ENCODE peak calls at places on chromosomes 13 and 19, in five cellular contexts. T, N, D, Q and R are unnamed samples.

GRCh38 chr13:99398916-99399622 is 91.9 kb upstream of the GPR183 start:
- DNase-seq in T (no peak), Q (no peak), N (no peak), D (no peak), R (no peak)

GRCh38 chr19:38850231-38850975 is 617 bp upstream of the HNRNPL start:
- DNase-seq in Q (peak; percentile 98), N (peak; percentile 97), T (peak; percentile 99), D (peak; percentile 98), R (peak; percentile 100)

GRCh38 chr13:32829269-32829668 is 187.0 kb upstream of the KL start:
- DNase-seq in T (no peak), N (no peak), D (no peak), Q (no peak), R (no peak)

GRCh38 chr19:1040476-1041271 is 767 bp downstream of the ABCA7 start:
- DNase-seq in N (peak; percentile 95), D (peak; percentile 86), T (peak; percentile 92), Q (peak; percentile 92), R (peak; percentile 95)

GRCh38 chr13:95447766-95448165 is 104.8 kb upstream of the CLDN10 start:
- DNase-seq in D (no peak), N (peak; percentile 49), Q (no peak), T (no peak), R (no peak)

GRCh38 chr19:37972803-37973202 is 65.8 kb downstream of the SIPA1L3 start:
- DNase-seq in D (no peak), Q (no peak), T (no peak), N (no peak), R (no peak)

GRCh38 chr19:18294467-18294864 is 13.0 kb upstream of the JUND start:
- DNase-seq in Q (no peak), D (peak; percentile 84), T (no peak), N (peak; percentile 83), R (no peak)

GRCh38 chr13:90315061-90315460 is 1032.4 kb upstream of the MIR17HG start:
- DNase-seq in Q (no peak), N (no peak), D (no peak), T (no peak), R (no peak)

DNA sequence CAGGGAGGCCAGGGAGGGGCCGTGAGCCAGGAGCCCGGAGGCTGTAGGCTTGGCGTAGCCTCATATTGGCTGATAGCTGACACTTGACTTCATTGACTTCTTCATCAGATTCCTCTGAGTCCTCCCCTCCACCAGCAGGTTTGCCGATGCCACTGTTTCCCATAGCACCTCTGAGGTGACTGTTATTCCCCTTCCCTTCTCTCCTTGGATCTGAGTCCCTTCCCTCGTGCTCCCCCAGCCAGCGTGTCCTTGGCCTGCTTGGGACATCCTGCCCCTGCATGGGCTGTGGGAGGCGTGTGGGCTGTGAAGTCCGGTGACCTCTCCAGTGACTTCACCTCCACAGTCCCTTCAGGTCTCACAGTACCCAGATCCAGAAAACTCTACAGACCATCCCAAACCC is 8.8 kb downstream of the PPP1R37 start:
- DNase-seq in N (no peak), Q (no peak), D (no peak), T (no peak), R (no peak)
- H3K4me1 ChIP-seq in N (peaks cover 16% of the 10 kb centered on the region), Q (peaks cover 67% of the 10 kb centered on the region), D (peaks cover 51% of the 10 kb centered on the region), T (peaks cover 83% of the 10 kb centered on the region), R (peaks cover 25% of the 10 kb centered on the region)

DNA sequence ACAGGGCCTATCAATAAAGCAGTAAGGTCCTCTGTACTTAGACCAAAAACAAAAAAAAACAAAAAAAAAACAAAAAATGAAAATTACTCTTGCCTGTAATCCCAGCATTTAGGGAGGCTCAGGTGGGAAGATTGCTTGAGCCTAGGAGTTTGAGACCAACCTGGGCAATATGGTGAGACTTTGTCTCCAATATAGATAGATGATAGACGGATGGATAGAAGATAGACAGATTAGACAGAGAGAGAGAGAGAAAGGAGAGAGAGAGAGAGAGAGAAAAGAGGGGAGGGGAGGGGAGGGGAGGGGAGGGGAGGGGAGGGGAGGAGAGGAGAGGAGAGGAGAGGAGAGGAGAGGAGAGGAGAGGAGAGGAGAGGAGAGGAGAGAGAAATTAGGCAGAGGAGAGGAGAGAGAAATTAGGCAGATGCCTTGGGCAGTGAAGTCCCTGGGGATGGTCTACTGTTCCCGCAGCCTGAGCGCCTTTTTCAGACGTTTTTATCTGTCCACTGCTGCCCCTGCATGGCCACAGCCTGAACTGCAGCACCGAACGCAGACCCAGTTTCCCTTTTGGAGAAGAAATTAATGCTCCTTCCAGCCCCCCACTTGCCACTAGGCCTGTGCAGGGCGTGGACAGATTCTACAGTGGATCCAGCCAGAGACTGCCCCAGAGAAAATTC is 9.8 kb upstream of the ZNF627 start:
- DNase-seq in T (peak; percentile 74), N (peak; percentile 89), D (peak; percentile 63), Q (peak; percentile 74), R (peak; percentile 90)
- H3K4me3 ChIP-seq in T (no peak overlapping the region), N (no peak overlapping the region), D (no peak overlapping the region), Q (no peak overlapping the region), R (no peak overlapping the region)

GRCh38 chr19:3954107-3954506 is 16.8 kb downstream of the DAPK3 start:
- DNase-seq in Q (no peak), N (no peak), D (no peak), T (peak; percentile 54), R (no peak)

GRCh38 chr19:3949997-3950859 is 17.4 kb downstream of the NMRK2 start:
- DNase-seq in T (no peak), Q (no peak), D (no peak), N (no peak), R (peak; percentile 65)

GRCh38 chr19:3949294-3949693 is 16.4 kb downstream of the NMRK2 start:
- DNase-seq in N (no peak), Q (no peak), T (no peak), D (no peak), R (no peak)

GRCh38 chr19:3955688-3956087 is 15.2 kb downstream of the DAPK3 start:
- DNase-seq in Q (no peak), D (no peak), N (no peak), T (no peak), R (no peak)

GRCh38 chr19:3950871-3951861 is 18.3 kb downstream of the NMRK2 start:
- DNase-seq in N (peak; percentile 67), Q (peak; percentile 64), T (peak; percentile 75), D (no peak), R (peak; percentile 61)
- H3K27ac ChIP-seq in N (peak overlapping the region; percentile 13), Q (peak overlapping the region; percentile 93), T (peak overlapping the region; percentile 95), D (no peak overlapping the region), R (peak overlapping the region; percentile 89)

GRCh38 chr19:55939206-55939605 is 7.1 kb upstream of the NLRP13 start:
- DNase-seq in Q (no peak), T (no peak), N (no peak), D (no peak), R (no peak)
- H3K4me1 ChIP-seq in Q (no peaks in the 10 kb centered on the region), T (no peaks in the 10 kb centered on the region), N (no peaks in the 10 kb centered on the region), D (no peaks in the 10 kb centered on the region), R (no peaks in the 10 kb centered on the region)

DNA sequence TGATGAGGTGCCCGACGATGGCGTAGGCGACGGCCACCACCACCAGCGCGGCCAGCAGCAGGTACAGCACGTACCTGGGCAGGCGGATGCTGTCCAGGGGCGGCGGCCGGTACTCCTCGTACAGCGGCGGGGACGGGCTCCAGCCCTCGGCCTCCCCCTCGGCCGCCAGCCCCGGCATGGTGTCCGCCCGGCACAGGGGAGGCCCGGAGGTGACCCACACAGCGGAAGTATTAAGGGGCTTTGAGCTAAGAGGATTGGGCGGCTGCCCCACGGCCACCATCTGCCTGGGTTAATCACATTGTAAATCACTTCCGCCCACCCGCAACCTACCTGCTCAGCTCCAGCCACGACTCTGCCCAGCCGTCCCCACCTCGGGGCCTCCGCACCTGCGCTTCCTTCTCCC is at the start of gene SMIM44:
- DNase-seq in N (peak; percentile 74), D (no peak), T (no peak), Q (no peak), R (no peak)
- H3K4me3 ChIP-seq in N (no peak within 1 kb of the TSS), D (no peak within 1 kb of the TSS), T (no peak within 1 kb of the TSS), Q (no peak within 1 kb of the TSS), R (no peak within 1 kb of the TSS)

DNA sequence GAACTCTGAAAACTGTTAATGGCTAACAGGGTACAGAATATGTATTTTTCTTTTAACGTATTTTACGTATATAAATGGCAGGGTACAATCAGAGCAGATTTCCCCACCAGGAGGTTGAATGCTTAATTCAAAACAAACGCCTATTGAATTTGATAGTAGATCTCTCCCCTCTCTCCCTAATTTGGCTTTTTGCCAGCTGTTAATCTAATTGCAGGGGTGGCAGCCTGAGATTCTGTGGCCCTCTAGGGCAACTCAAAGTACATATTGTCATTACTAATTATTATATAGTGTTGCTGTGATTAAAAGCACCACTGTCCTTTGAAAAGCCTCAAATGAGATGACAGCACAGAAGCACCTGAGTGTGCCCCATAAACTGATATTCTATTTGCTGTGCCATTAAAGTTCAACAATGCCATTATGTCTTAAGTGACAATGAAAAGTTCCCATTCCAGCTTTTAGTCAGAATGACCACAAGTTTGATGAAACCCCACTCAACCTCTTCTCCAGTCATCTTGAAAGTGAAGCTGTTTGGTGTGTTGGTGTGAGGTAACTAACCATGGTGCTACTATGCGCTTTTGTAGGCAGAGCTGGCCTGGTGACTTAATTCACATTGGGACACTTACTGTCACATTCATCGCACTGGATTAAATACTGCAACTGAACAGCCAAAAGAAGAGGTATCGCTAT is 351.4 kb downstream of the KCNRG start:
- DNase-seq in D (no peak), N (no peak), T (no peak), Q (no peak), R (no peak)
- H3K27ac ChIP-seq in D (peak overlapping the region; percentile 21), N (peak overlapping the region; percentile 73), T (no peak overlapping the region), Q (no peak overlapping the region), R (no peak overlapping the region)